ENCODE peak calls at places on chromosomes 3 and 15, in nine cellular contexts. B, T, E, P, L, S, R, M and O are unnamed samples.

GRCh38 chr3:160698806-160699205 is 21.8 kb downstream of the ARL14 start:
- DNase-seq in S (no peak), P (no peak), E (no peak), L (no peak), R (no peak), M (no peak), T (no peak), B (no peak), O (no peak)

GRCh38 chr15:61099030-61099800 is 129.9 kb downstream of the RORA start:
- DNase-seq in L (no peak), T (no peak), P (no peak), E (peak), M (no peak), S (no peak), B (no peak), R (no peak), O (no peak)

GRCh38 chr3:25895443-25895842 is 105.6 kb downstream of the OXSM start:
- DNase-seq in B (no peak), P (no peak), L (no peak), M (peak), R (no peak), T (no peak), E (peak), S (no peak), O (no peak)

GRCh38 chr15:86620636-86621349 is 541.1 kb downstream of the AGBL1 start:
- DNase-seq in P (peak), M (no peak), T (no peak), L (no peak), E (no peak), S (no peak), B (no peak), R (no peak), O (no peak)

GRCh38 chr15:60512937-60513336 is 34.0 kb upstream of the ICE2 start:
- DNase-seq in B (no peak), S (no peak), E (no peak), M (no peak), T (no peak), R (no peak), P (no peak), L (no peak), O (no peak)

GRCh38 chr3:136909187-136909586 is 47.2 kb downstream of the NCK1 start:
- DNase-seq in P (no peak), S (no peak), E (no peak), R (no peak), M (no peak), L (no peak), T (no peak), B (no peak), O (no peak)

GRCh38 chr3:11510001-11510760 is 133.5 kb downstream of the VGLL4 start:
- DNase-seq in P (peak), T (no peak), R (no peak), M (no peak), L (no peak), E (no peak), S (peak), B (no peak), O (no peak)

GRCh38 chr3:23324745-23325144 is 121.6 kb downstream of the UBE2E2 start:
- DNase-seq in L (no peak), E (peak), P (no peak), T (no peak), R (no peak), M (peak), B (no peak), S (no peak), O (no peak)

GRCh38 chr15:58909616-58910015 is 23.9 kb downstream of the SLTM start:
- DNase-seq in R (no peak), E (no peak), B (no peak), T (no peak), P (no peak), M (no peak), L (no peak), S (no peak), O (no peak)

GRCh38 chr15:101255615-101256350 is 3.9 kb upstream of the CHSY1 start:
- DNase-seq in B (no peak), S (no peak), T (no peak), P (peak), R (no peak), L (no peak), M (no peak), E (no peak), O (no peak)